ENCODE peak calls at places on chromosomes 4 and X, in six cellular contexts. One of them, this sample, is unnamed.

GRCh38 chr4:1336079-1336478 is 10.9 kb upstream of the UVSSA start:
- DNase-seq in NCI-H1436: no peak
- DNase-seq in activated naive CD4-positive, alpha-beta T cell: no peak
- DNase-seq in psoas muscle: no peak
- DNase-seq in Right ventricle myocardium superior: no peak
- DNase-seq in WTC11: no peak
- DNase-seq in this sample: no peak

GRCh38 chr4:54359919-54360650 is 131.0 kb downstream of the PDGFRA start:
- DNase-seq in NCI-H1436: no peak
- DNase-seq in activated naive CD4-positive, alpha-beta T cell: no peak
- DNase-seq in psoas muscle: no peak
- DNase-seq in Right ventricle myocardium superior: no peak
- DNase-seq in WTC11: no peak
- DNase-seq in this sample: no peak

GRCh38 chrX:100494974-100495373 is 84.9 kb upstream of the PCDH19 start:
- DNase-seq in NCI-H1436: no peak
- DNase-seq in activated naive CD4-positive, alpha-beta T cell: no peak
- DNase-seq in psoas muscle: no peak
- DNase-seq in Right ventricle myocardium superior: no peak
- DNase-seq in WTC11: no peak
- DNase-seq in this sample: no peak

GRCh38 chrX:5644786-5645185 is 583.9 kb downstream of the NLGN4X start:
- DNase-seq in NCI-H1436: no peak
- DNase-seq in activated naive CD4-positive, alpha-beta T cell: no peak
- DNase-seq in psoas muscle: no peak
- DNase-seq in Right ventricle myocardium superior: no peak
- DNase-seq in WTC11: peak; percentile 12
- DNase-seq in this sample: no peak

GRCh38 chrX:54043084-54043483 is 1.2 kb downstream of the PHF8 start:
- DNase-seq in NCI-H1436: no peak
- DNase-seq in activated naive CD4-positive, alpha-beta T cell: no peak
- DNase-seq in psoas muscle: no peak
- DNase-seq in Right ventricle myocardium superior: no peak
- DNase-seq in WTC11: no peak
- DNase-seq in this sample: no peak

GRCh38 chrX:97597954-97598353 is 714.2 kb downstream of the RPA4 start:
- DNase-seq in NCI-H1436: no peak
- DNase-seq in activated naive CD4-positive, alpha-beta T cell: no peak
- DNase-seq in psoas muscle: no peak
- DNase-seq in Right ventricle myocardium superior: no peak
- DNase-seq in WTC11: no peak
- DNase-seq in this sample: no peak

GRCh38 chr4:148216866-148217814 is 225.1 kb downstream of the NR3C2 start:
- DNase-seq in NCI-H1436: no peak
- DNase-seq in activated naive CD4-positive, alpha-beta T cell: no peak
- DNase-seq in psoas muscle: no peak
- DNase-seq in Right ventricle myocardium superior: no peak
- DNase-seq in WTC11: no peak
- DNase-seq in this sample: no peak

GRCh38 chrX:148271263-148271662 is 229.2 kb upstream of the AFF2 start:
- DNase-seq in NCI-H1436: no peak
- DNase-seq in activated naive CD4-positive, alpha-beta T cell: no peak
- DNase-seq in psoas muscle: no peak
- DNase-seq in Right ventricle myocardium superior: no peak
- DNase-seq in WTC11: no peak
- DNase-seq in this sample: no peak

GRCh38 chrX:1391370-1391706 is 575 bp downstream of the SLC25A6 start:
- DNase-seq in NCI-H1436: no peak
- DNase-seq in activated naive CD4-positive, alpha-beta T cell: no peak
- DNase-seq in psoas muscle: peak; percentile 97
- DNase-seq in Right ventricle myocardium superior: no peak
- DNase-seq in WTC11: peak; percentile 84
- DNase-seq in this sample: peak; percentile 83

GRCh38 chr4:128528177-128528576 is 240.6 kb upstream of the PGRMC2 start:
- DNase-seq in NCI-H1436: no peak
- DNase-seq in activated naive CD4-positive, alpha-beta T cell: no peak
- DNase-seq in psoas muscle: no peak
- DNase-seq in Right ventricle myocardium superior: no peak
- DNase-seq in WTC11: no peak
- DNase-seq in this sample: no peak